ENCODE peak calls at places on chromosomes 12 and 14, in nine cellular contexts. One of them, this sample, is unnamed.

GRCh38 chr14:91138511-91139359 is 24.9 kb downstream of the DGLUCY start:
- DNase-seq in AG10803: peak
- DNase-seq in glutamatergic neuron: no peak
- DNase-seq in IMR-90: no peak
- DNase-seq in kidney: no peak
- DNase-seq in GM23338: peak
- DNase-seq in ascending aorta: no peak
- DNase-seq in upper lobe of left lung: no peak
- DNase-seq in MM.1S: peak
- DNase-seq in this sample: peak

GRCh38 chr14:75494898-75495297 is 27.4 kb upstream of the BATF start:
- DNase-seq in kidney: no peak
- DNase-seq in MM.1S: no peak
- DNase-seq in AG10803: no peak
- DNase-seq in IMR-90: no peak
- DNase-seq in ascending aorta: no peak
- DNase-seq in upper lobe of left lung: no peak
- DNase-seq in glutamatergic neuron: no peak
- DNase-seq in GM23338: no peak
- DNase-seq in this sample: no peak

GRCh38 chr12:29050503-29050902 is 98.6 kb upstream of the FAR2 start:
- DNase-seq in glutamatergic neuron: no peak
- DNase-seq in ascending aorta: no peak
- DNase-seq in GM23338: no peak
- DNase-seq in IMR-90: no peak
- DNase-seq in AG10803: no peak
- DNase-seq in upper lobe of left lung: no peak
- DNase-seq in kidney: no peak
- DNase-seq in MM.1S: peak
- DNase-seq in this sample: no peak

GRCh38 chr12:71691504-71692129 is 5.7 kb downstream of the TMEM19 start:
- DNase-seq in kidney: no peak
- DNase-seq in upper lobe of left lung: no peak
- DNase-seq in MM.1S: peak
- DNase-seq in AG10803: no peak
- DNase-seq in glutamatergic neuron: no peak
- DNase-seq in ascending aorta: no peak
- DNase-seq in GM23338: no peak
- DNase-seq in IMR-90: no peak
- DNase-seq in this sample: no peak

GRCh38 chr12:2375871-2376270 is 323.1 kb downstream of the CACNA1C start:
- DNase-seq in AG10803: no peak
- DNase-seq in GM23338: no peak
- DNase-seq in upper lobe of left lung: no peak
- DNase-seq in kidney: no peak
- DNase-seq in glutamatergic neuron: no peak
- DNase-seq in MM.1S: no peak
- DNase-seq in ascending aorta: no peak
- DNase-seq in IMR-90: no peak
- DNase-seq in this sample: no peak

GRCh38 chr12:25482637-25483036 is 70.4 kb downstream of the LMNTD1 start:
- DNase-seq in MM.1S: no peak
- DNase-seq in GM23338: no peak
- DNase-seq in ascending aorta: no peak
- DNase-seq in AG10803: peak
- DNase-seq in IMR-90: no peak
- DNase-seq in upper lobe of left lung: no peak
- DNase-seq in kidney: no peak
- DNase-seq in glutamatergic neuron: no peak
- DNase-seq in this sample: no peak

GRCh38 chr12:122227341-122227740 is 1.5 kb upstream of the DIABLO start:
- DNase-seq in IMR-90: no peak
- DNase-seq in upper lobe of left lung: no peak
- DNase-seq in AG10803: no peak
- DNase-seq in glutamatergic neuron: no peak
- DNase-seq in kidney: peak
- DNase-seq in GM23338: no peak
- DNase-seq in MM.1S: no peak
- DNase-seq in ascending aorta: no peak
- DNase-seq in this sample: no peak

GRCh38 chr14:67636361-67636919 is 16.7 kb downstream of the ARG2 start:
- DNase-seq in AG10803: peak
- DNase-seq in MM.1S: no peak
- DNase-seq in ascending aorta: no peak
- DNase-seq in IMR-90: peak
- DNase-seq in upper lobe of left lung: no peak
- DNase-seq in kidney: no peak
- DNase-seq in glutamatergic neuron: no peak
- DNase-seq in GM23338: no peak
- DNase-seq in this sample: no peak

GRCh38 chr14:50607181-50607580 is 47.2 kb downstream of the ATL1 start:
- DNase-seq in MM.1S: no peak
- DNase-seq in AG10803: peak
- DNase-seq in GM23338: no peak
- DNase-seq in IMR-90: peak
- DNase-seq in upper lobe of left lung: no peak
- DNase-seq in kidney: no peak
- DNase-seq in glutamatergic neuron: no peak
- DNase-seq in ascending aorta: no peak
- DNase-seq in this sample: no peak

GRCh38 chr14:89959853-89960493 is 4.2 kb downstream of the TDP1 start:
- DNase-seq in GM23338: no peak
- DNase-seq in AG10803: no peak
- DNase-seq in upper lobe of left lung: no peak
- DNase-seq in glutamatergic neuron: no peak
- DNase-seq in MM.1S: peak
- DNase-seq in kidney: no peak
- DNase-seq in ascending aorta: no peak
- DNase-seq in IMR-90: no peak
- DNase-seq in this sample: no peak

GRCh38 chr14:99595034-99595433 is 9.0 kb downstream of the CCDC85C start:
- DNase-seq in glutamatergic neuron: no peak
- DNase-seq in IMR-90: no peak
- DNase-seq in GM23338: no peak
- DNase-seq in MM.1S: peak
- DNase-seq in ascending aorta: no peak
- DNase-seq in kidney: no peak
- DNase-seq in AG10803: no peak
- DNase-seq in upper lobe of left lung: no peak
- DNase-seq in this sample: no peak

GRCh38 chr14:89833120-89833521 is 121.4 kb downstream of the EFCAB11 start:
- DNase-seq in MM.1S: no peak
- DNase-seq in AG10803: peak
- DNase-seq in upper lobe of left lung: no peak
- DNase-seq in GM23338: no peak
- DNase-seq in kidney: no peak
- DNase-seq in ascending aorta: no peak
- DNase-seq in IMR-90: no peak
- DNase-seq in glutamatergic neuron: no peak
- DNase-seq in this sample: no peak

GRCh38 chr12:106304001-106304421 is 1.5 kb downstream of the TCP11L2 start:
- DNase-seq in kidney: no peak
- DNase-seq in MM.1S: no peak
- DNase-seq in glutamatergic neuron: no peak
- DNase-seq in AG10803: peak
- DNase-seq in upper lobe of left lung: no peak
- DNase-seq in ascending aorta: no peak
- DNase-seq in IMR-90: no peak
- DNase-seq in GM23338: no peak
- DNase-seq in this sample: no peak

GRCh38 chr12:23204933-23205778 is 580.2 kb downstream of the ETNK1 start:
- DNase-seq in upper lobe of left lung: no peak
- DNase-seq in ascending aorta: no peak
- DNase-seq in IMR-90: peak
- DNase-seq in glutamatergic neuron: no peak
- DNase-seq in MM.1S: peak
- DNase-seq in GM23338: peak
- DNase-seq in kidney: no peak
- DNase-seq in AG10803: peak
- DNase-seq in this sample: peak

GRCh38 chr14:55133416-55133815 is 4.4 kb downstream of the LGALS3 start:
- DNase-seq in IMR-90: peak
- DNase-seq in MM.1S: no peak
- DNase-seq in AG10803: no peak
- DNase-seq in glutamatergic neuron: no peak
- DNase-seq in kidney: no peak
- DNase-seq in GM23338: peak
- DNase-seq in ascending aorta: no peak
- DNase-seq in upper lobe of left lung: no peak
- DNase-seq in this sample: no peak
- TF ChIP-seq CTCF in IMR-90: peak
- TF ChIP-seq CTCF in MM.1S: no peak
- TF ChIP-seq CTCF in AG10803: no peak
- TF ChIP-seq CTCF in glutamatergic neuron: no peak
- TF ChIP-seq CTCF in kidney: peak
- TF ChIP-seq CTCF in GM23338: peak
- TF ChIP-seq CTCF in ascending aorta: peak
- TF ChIP-seq CTCF in upper lobe of left lung: no peak
- TF ChIP-seq CTCF in this sample: no peak

DNA sequence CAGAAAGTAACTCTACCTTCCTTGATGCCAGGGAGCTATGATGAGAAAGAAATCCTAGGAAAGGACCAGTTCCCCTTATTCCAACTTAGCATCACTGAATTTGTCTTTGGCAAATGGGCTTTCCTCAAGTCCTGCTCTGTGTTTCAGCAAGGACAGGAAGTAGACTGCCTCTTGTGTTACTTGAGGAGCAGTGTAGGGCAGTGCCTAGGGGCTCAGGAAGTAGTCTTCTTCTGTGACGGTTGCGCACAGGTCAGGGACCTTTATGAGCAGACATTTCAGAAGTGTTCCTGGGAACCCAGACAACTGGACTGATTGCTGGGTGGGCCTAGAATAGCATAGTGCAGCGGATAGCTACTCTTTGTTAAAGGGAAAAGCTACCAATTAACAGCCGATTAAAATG is 2.7 kb downstream of the LGALS3 start:
- DNase-seq in ascending aorta: no peak
- DNase-seq in glutamatergic neuron: no peak
- DNase-seq in kidney: no peak
- DNase-seq in AG10803: peak
- DNase-seq in MM.1S: no peak
- DNase-seq in upper lobe of left lung: no peak
- DNase-seq in IMR-90: peak
- DNase-seq in GM23338: no peak
- DNase-seq in this sample: peak
- TF ChIP-seq CTCF in ascending aorta: no peak
- TF ChIP-seq CTCF in glutamatergic neuron: no peak
- TF ChIP-seq CTCF in kidney: peak
- TF ChIP-seq CTCF in AG10803: peak
- TF ChIP-seq CTCF in MM.1S: no peak
- TF ChIP-seq CTCF in upper lobe of left lung: peak
- TF ChIP-seq CTCF in IMR-90: no peak
- TF ChIP-seq CTCF in GM23338: no peak
- TF ChIP-seq CTCF in this sample: no peak

GRCh38 chr12:32488132-32488531 is 88.8 kb downstream of the FGD4 start:
- DNase-seq in GM23338: no peak
- DNase-seq in MM.1S: no peak
- DNase-seq in upper lobe of left lung: no peak
- DNase-seq in glutamatergic neuron: no peak
- DNase-seq in AG10803: no peak
- DNase-seq in ascending aorta: no peak
- DNase-seq in IMR-90: no peak
- DNase-seq in kidney: no peak
- DNase-seq in this sample: no peak

GRCh38 chr12:32482226-32482625 is 82.9 kb downstream of the FGD4 start:
- DNase-seq in GM23338: no peak
- DNase-seq in glutamatergic neuron: no peak
- DNase-seq in ascending aorta: no peak
- DNase-seq in kidney: no peak
- DNase-seq in MM.1S: peak
- DNase-seq in IMR-90: no peak
- DNase-seq in AG10803: no peak
- DNase-seq in upper lobe of left lung: no peak
- DNase-seq in this sample: no peak

GRCh38 chr12:32486158-32486557 is 86.8 kb downstream of the FGD4 start:
- DNase-seq in ascending aorta: no peak
- DNase-seq in kidney: no peak
- DNase-seq in IMR-90: no peak
- DNase-seq in glutamatergic neuron: no peak
- DNase-seq in upper lobe of left lung: no peak
- DNase-seq in MM.1S: no peak
- DNase-seq in AG10803: no peak
- DNase-seq in GM23338: no peak
- DNase-seq in this sample: no peak

GRCh38 chr12:32483993-32484392 is 84.6 kb downstream of the FGD4 start:
- DNase-seq in MM.1S: no peak
- DNase-seq in glutamatergic neuron: no peak
- DNase-seq in kidney: no peak
- DNase-seq in ascending aorta: no peak
- DNase-seq in GM23338: no peak
- DNase-seq in upper lobe of left lung: no peak
- DNase-seq in AG10803: no peak
- DNase-seq in IMR-90: no peak
- DNase-seq in this sample: no peak

GRCh38 chr12:32483499-32483898 is 84.1 kb downstream of the FGD4 start:
- DNase-seq in kidney: no peak
- DNase-seq in IMR-90: no peak
- DNase-seq in ascending aorta: no peak
- DNase-seq in MM.1S: peak
- DNase-seq in AG10803: no peak
- DNase-seq in glutamatergic neuron: no peak
- DNase-seq in GM23338: no peak
- DNase-seq in upper lobe of left lung: peak
- DNase-seq in this sample: no peak
- TF ChIP-seq CTCF in kidney: no peak
- TF ChIP-seq CTCF in IMR-90: no peak
- TF ChIP-seq CTCF in ascending aorta: no peak
- TF ChIP-seq CTCF in MM.1S: no peak
- TF ChIP-seq CTCF in AG10803: no peak
- TF ChIP-seq CTCF in glutamatergic neuron: no peak
- TF ChIP-seq CTCF in GM23338: no peak
- TF ChIP-seq CTCF in upper lobe of left lung: no peak
- TF ChIP-seq CTCF in this sample: no peak

GRCh38 chr14:61764342-61765122 is 2.3 kb downstream of the SNAPC1 start:
- DNase-seq in upper lobe of left lung: no peak
- DNase-seq in MM.1S: no peak
- DNase-seq in kidney: no peak
- DNase-seq in glutamatergic neuron: no peak
- DNase-seq in AG10803: no peak
- DNase-seq in IMR-90: no peak
- DNase-seq in GM23338: no peak
- DNase-seq in ascending aorta: no peak
- DNase-seq in this sample: no peak

GRCh38 chr14:61759878-61760277 is 2.3 kb upstream of the SNAPC1 start:
- DNase-seq in GM23338: no peak
- DNase-seq in MM.1S: no peak
- DNase-seq in IMR-90: no peak
- DNase-seq in ascending aorta: no peak
- DNase-seq in glutamatergic neuron: no peak
- DNase-seq in AG10803: no peak
- DNase-seq in kidney: no peak
- DNase-seq in upper lobe of left lung: no peak
- DNase-seq in this sample: no peak

GRCh38 chr14:61765225-61765943 is 3.2 kb downstream of the SNAPC1 start:
- DNase-seq in ascending aorta: no peak
- DNase-seq in IMR-90: no peak
- DNase-seq in upper lobe of left lung: no peak
- DNase-seq in AG10803: no peak
- DNase-seq in GM23338: no peak
- DNase-seq in kidney: no peak
- DNase-seq in glutamatergic neuron: no peak
- DNase-seq in MM.1S: no peak
- DNase-seq in this sample: no peak

GRCh38 chr14:61761959-61762786 is at the start of gene SNAPC1:
- DNase-seq in upper lobe of left lung: peak
- DNase-seq in kidney: peak
- DNase-seq in ascending aorta: peak
- DNase-seq in MM.1S: peak
- DNase-seq in IMR-90: peak
- DNase-seq in glutamatergic neuron: peak
- DNase-seq in AG10803: peak
- DNase-seq in GM23338: peak
- DNase-seq in this sample: peak

GRCh38 chr14:61761557-61761956 is 663 bp upstream of the SNAPC1 start:
- DNase-seq in kidney: no peak
- DNase-seq in AG10803: no peak
- DNase-seq in IMR-90: no peak
- DNase-seq in upper lobe of left lung: no peak
- DNase-seq in ascending aorta: no peak
- DNase-seq in MM.1S: no peak
- DNase-seq in glutamatergic neuron: no peak
- DNase-seq in GM23338: no peak
- DNase-seq in this sample: no peak
- TF ChIP-seq CTCF in kidney: no peak
- TF ChIP-seq CTCF in AG10803: no peak
- TF ChIP-seq CTCF in IMR-90: no peak
- TF ChIP-seq CTCF in upper lobe of left lung: no peak
- TF ChIP-seq CTCF in ascending aorta: no peak
- TF ChIP-seq CTCF in MM.1S: no peak
- TF ChIP-seq CTCF in glutamatergic neuron: no peak
- TF ChIP-seq CTCF in GM23338: no peak
- TF ChIP-seq CTCF in this sample: no peak